ENCODE peak calls at places on chromosomes 11 and 22, in four cellular contexts. R is MCF 10A; A is left ventricle myocardium superior; B is stimulated activated CD4-positive, alpha-beta T cell treated with anti-CD3 and anti-CD28 coated beads, Interleukin-1b, Interleukin-23, amount 100 ng/mL, for 4 hours. G is an unnamed sample.
A peak's percentile ranks its signal among the peaks of the same experiment; 100 is the strongest.

GRCh38 chr11:67262731-67263675 is 3.3 kb upstream of the GRK2 start:
- DNase-seq in R (peak; percentile 94), A (peak; percentile 87), B (peak; percentile 58), G (peak; percentile 92)

GRCh38 chr22:23565288-23565941 is 14.7 kb downstream of the IGLL1 start:
- DNase-seq in R (no peak), A (no peak), B (no peak), G (no peak)

GRCh38 chr22:46099740-46100139 is 50.6 kb upstream of the PPARA start:
- DNase-seq in R (no peak), A (no peak), B (no peak), G (no peak)

GRCh38 chr22:30998329-30998728 is 29.3 kb downstream of the TUG1 start:
- DNase-seq in R (no peak), A (no peak), B (no peak), G (no peak)

GRCh38 chr22:25875461-25875860 is 133.5 kb downstream of the MYO18B start:
- DNase-seq in R (no peak), A (no peak), B (no peak), G (no peak)

GRCh38 chr11:70243912-70244652 is 26.4 kb upstream of the PPFIA1 start:
- DNase-seq in R (peak; percentile 88), A (no peak), B (no peak), G (peak; percentile 48)

GRCh38 chr22:36612458-36612857 is 83.5 kb upstream of the EIF3D start:
- DNase-seq in R (no peak), A (no peak), B (no peak), G (no peak)

GRCh38 chr11:93587858-93588581 is 44.8 kb upstream of the SMCO4 start:
- DNase-seq in R (no peak), A (no peak), B (no peak), G (peak; percentile 17)

GRCh38 chr11:84993386-84993785 is 633.8 kb downstream of the DLG2 start:
- DNase-seq in R (no peak), A (no peak), B (no peak), G (peak; percentile 59)

GRCh38 chr22:46105494-46106278 is 44.6 kb upstream of the PPARA start:
- DNase-seq in R (peak; percentile 89), A (no peak), B (no peak), G (peak; percentile 81)

GRCh38 chr11:41612415-41612814 is 153.0 kb upstream of the LRRC4C start:
- DNase-seq in R (peak; percentile 9), A (no peak), B (no peak), G (no peak)

GRCh38 chr22:48153726-48154125 is 1391.3 kb downstream of the TBC1D22A start:
- DNase-seq in R (no peak), A (no peak), B (no peak), G (no peak)

GRCh38 chr11:17547051-17547577 is at the start of gene OTOG:
- DNase-seq in R (peak; percentile 79), A (no peak), B (no peak), G (peak; percentile 13)